ENCODE peak calls at places on chromosomes 7 and 10, in nine cellular contexts. One of them, this sample, is unnamed.
A peak's percentile ranks its signal among the peaks of the same experiment; 100 is the strongest.

GRCh38 chr10:71697938-71698709 is 21.5 kb downstream of the C10orf105 start:
- DNase-seq in sigmoid colon: no peak
- DNase-seq in K562: no peak
- DNase-seq in Panc1: no peak
- DNase-seq in breast epithelium: no peak
- DNase-seq in upper lobe of left lung: no peak
- DNase-seq in GM23338: no peak
- DNase-seq in HCT116: no peak
- DNase-seq in spleen: no peak
- DNase-seq in this sample: no peak

GRCh38 chr10:129717816-129718547 is 246.1 kb downstream of the EBF3 start:
- DNase-seq in GM23338: no peak
- DNase-seq in HCT116: no peak
- DNase-seq in K562: no peak
- DNase-seq in spleen: peak; percentile 56
- DNase-seq in Panc1: no peak
- DNase-seq in breast epithelium: no peak
- DNase-seq in sigmoid colon: peak; percentile 46
- DNase-seq in upper lobe of left lung: no peak
- DNase-seq in this sample: no peak

GRCh38 chr10:101124933-101125332 is 6.2 kb upstream of the TLX1 start:
- DNase-seq in upper lobe of left lung: no peak
- DNase-seq in breast epithelium: no peak
- DNase-seq in GM23338: no peak
- DNase-seq in Panc1: no peak
- DNase-seq in K562: no peak
- DNase-seq in spleen: no peak
- DNase-seq in sigmoid colon: no peak
- DNase-seq in HCT116: no peak
- DNase-seq in this sample: no peak

GRCh38 chr10:53957401-53957800 is 843.6 kb downstream of the PCDH15 start:
- DNase-seq in GM23338: no peak
- DNase-seq in Panc1: no peak
- DNase-seq in K562: no peak
- DNase-seq in breast epithelium: no peak
- DNase-seq in sigmoid colon: no peak
- DNase-seq in HCT116: no peak
- DNase-seq in upper lobe of left lung: no peak
- DNase-seq in spleen: no peak
- DNase-seq in this sample: no peak

GRCh38 chr7:20217193-20217948 is at the start of gene MACC1:
- DNase-seq in K562: peak; percentile 91
- DNase-seq in upper lobe of left lung: no peak
- DNase-seq in breast epithelium: peak; percentile 82
- DNase-seq in HCT116: peak; percentile 93
- DNase-seq in sigmoid colon: no peak
- DNase-seq in spleen: peak; percentile 89
- DNase-seq in Panc1: no peak
- DNase-seq in GM23338: peak; percentile 97
- DNase-seq in this sample: peak; percentile 90

GRCh38 chr7:120550494-120551048 is 277.6 kb downstream of the KCND2 start:
- DNase-seq in upper lobe of left lung: no peak
- DNase-seq in GM23338: peak; percentile 33
- DNase-seq in sigmoid colon: no peak
- DNase-seq in Panc1: no peak
- DNase-seq in K562: no peak
- DNase-seq in spleen: no peak
- DNase-seq in HCT116: no peak
- DNase-seq in breast epithelium: no peak
- DNase-seq in this sample: no peak

GRCh38 chr10:113056468-113057021 is 106.5 kb downstream of the TCF7L2 start:
- DNase-seq in spleen: no peak
- DNase-seq in HCT116: no peak
- DNase-seq in Panc1: no peak
- DNase-seq in upper lobe of left lung: no peak
- DNase-seq in breast epithelium: no peak
- DNase-seq in GM23338: no peak
- DNase-seq in sigmoid colon: no peak
- DNase-seq in K562: no peak
- DNase-seq in this sample: no peak

GRCh38 chr10:29895436-29895835 is 163.9 kb downstream of the JCAD start:
- DNase-seq in spleen: no peak
- DNase-seq in GM23338: peak; percentile 37
- DNase-seq in breast epithelium: peak; percentile 46
- DNase-seq in HCT116: no peak
- DNase-seq in sigmoid colon: peak; percentile 79
- DNase-seq in Panc1: no peak
- DNase-seq in upper lobe of left lung: no peak
- DNase-seq in K562: no peak
- DNase-seq in this sample: no peak

GRCh38 chr10:121611431-121612159 is 13.4 kb upstream of the FGFR2 start:
- DNase-seq in Panc1: no peak
- DNase-seq in K562: no peak
- DNase-seq in HCT116: no peak
- DNase-seq in spleen: peak; percentile 39
- DNase-seq in breast epithelium: no peak
- DNase-seq in GM23338: no peak
- DNase-seq in upper lobe of left lung: no peak
- DNase-seq in sigmoid colon: peak; percentile 54
- DNase-seq in this sample: no peak

GRCh38 chr10:121609426-121610380 is 11.5 kb upstream of the FGFR2 start:
- DNase-seq in K562: no peak
- DNase-seq in sigmoid colon: peak; percentile 52
- DNase-seq in GM23338: no peak
- DNase-seq in upper lobe of left lung: no peak
- DNase-seq in HCT116: no peak
- DNase-seq in breast epithelium: no peak
- DNase-seq in spleen: peak; percentile 42
- DNase-seq in Panc1: no peak
- DNase-seq in this sample: no peak

GRCh38 chr10:121607310-121608055 is 9.2 kb upstream of the FGFR2 start:
- DNase-seq in Panc1: no peak
- DNase-seq in spleen: no peak
- DNase-seq in K562: no peak
- DNase-seq in breast epithelium: no peak
- DNase-seq in sigmoid colon: no peak
- DNase-seq in GM23338: no peak
- DNase-seq in upper lobe of left lung: no peak
- DNase-seq in HCT116: no peak
- DNase-seq in this sample: no peak

GRCh38 chr10:121610798-121611325 is 12.6 kb upstream of the FGFR2 start:
- DNase-seq in HCT116: no peak
- DNase-seq in GM23338: no peak
- DNase-seq in Panc1: no peak
- DNase-seq in sigmoid colon: peak; percentile 10
- DNase-seq in spleen: peak; percentile 11
- DNase-seq in breast epithelium: peak; percentile 47
- DNase-seq in upper lobe of left lung: no peak
- DNase-seq in K562: no peak
- DNase-seq in this sample: no peak

DNA sequence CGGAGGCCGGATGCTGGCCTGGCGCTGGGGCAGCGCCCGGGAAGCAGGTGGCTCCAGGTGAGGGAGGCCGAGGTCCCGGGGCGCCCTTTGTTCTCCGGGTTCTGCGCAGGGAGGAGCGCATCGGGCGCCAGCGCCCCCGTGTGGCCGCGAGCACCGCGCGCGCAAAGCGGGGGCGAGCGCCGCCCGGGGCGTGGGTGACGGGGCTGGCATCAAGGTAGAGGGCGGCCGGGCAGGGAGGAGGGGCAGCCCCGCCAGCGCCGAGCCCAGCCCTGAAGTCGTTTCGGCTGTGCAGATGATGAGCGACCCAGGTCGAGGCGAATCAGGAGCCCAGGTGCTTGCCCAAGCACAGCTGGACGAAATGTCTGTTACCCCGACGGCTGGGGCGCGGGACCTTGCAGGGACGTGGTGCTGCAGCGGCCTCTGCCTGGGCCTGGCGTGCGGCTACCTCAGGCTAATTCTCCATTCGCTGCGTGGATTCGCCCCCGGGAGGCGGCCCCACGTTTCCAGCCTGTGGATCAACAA is 10.5 kb upstream of the FGFR2 start:
- DNase-seq in sigmoid colon: peak; percentile 71
- DNase-seq in HCT116: peak; percentile 43
- DNase-seq in K562: peak; percentile 26
- DNase-seq in Panc1: no peak
- DNase-seq in spleen: peak; percentile 68
- DNase-seq in breast epithelium: no peak
- DNase-seq in upper lobe of left lung: peak; percentile 93
- DNase-seq in GM23338: peak; percentile 84
- DNase-seq in this sample: no peak
- H3K4me3 ChIP-seq in sigmoid colon: peak overlapping the region; percentile 46
- H3K4me3 ChIP-seq in HCT116: peak overlapping the region; percentile 18
- H3K4me3 ChIP-seq in K562: no peak overlapping the region
- H3K4me3 ChIP-seq in Panc1: peak overlapping the region; percentile 55
- H3K4me3 ChIP-seq in spleen: no peak overlapping the region
- H3K4me3 ChIP-seq in breast epithelium: peak overlapping the region; percentile 24
- H3K4me3 ChIP-seq in upper lobe of left lung: peak overlapping the region; percentile 45
- H3K4me3 ChIP-seq in GM23338: peak overlapping the region; percentile 44
- H3K4me3 ChIP-seq in this sample: no peak overlapping the region

GRCh38 chr7:22255342-22255741 is 101.6 kb downstream of the RAPGEF5 start:
- DNase-seq in upper lobe of left lung: no peak
- DNase-seq in Panc1: no peak
- DNase-seq in K562: no peak
- DNase-seq in spleen: no peak
- DNase-seq in HCT116: no peak
- DNase-seq in sigmoid colon: no peak
- DNase-seq in GM23338: no peak
- DNase-seq in breast epithelium: no peak
- DNase-seq in this sample: no peak

GRCh38 chr7:22251906-22252495 is 105.0 kb downstream of the RAPGEF5 start:
- DNase-seq in upper lobe of left lung: no peak
- DNase-seq in sigmoid colon: no peak
- DNase-seq in spleen: no peak
- DNase-seq in breast epithelium: no peak
- DNase-seq in Panc1: no peak
- DNase-seq in HCT116: no peak
- DNase-seq in K562: no peak
- DNase-seq in GM23338: no peak
- DNase-seq in this sample: no peak

GRCh38 chr7:22252886-22253536 is 103.9 kb downstream of the RAPGEF5 start:
- DNase-seq in HCT116: no peak
- DNase-seq in Panc1: no peak
- DNase-seq in breast epithelium: no peak
- DNase-seq in upper lobe of left lung: no peak
- DNase-seq in sigmoid colon: no peak
- DNase-seq in K562: no peak
- DNase-seq in GM23338: no peak
- DNase-seq in spleen: no peak
- DNase-seq in this sample: no peak

GRCh38 chr7:22256702-22257101 is 100.3 kb downstream of the RAPGEF5 start:
- DNase-seq in K562: no peak
- DNase-seq in Panc1: no peak
- DNase-seq in spleen: no peak
- DNase-seq in HCT116: no peak
- DNase-seq in sigmoid colon: no peak
- DNase-seq in upper lobe of left lung: no peak
- DNase-seq in breast epithelium: no peak
- DNase-seq in GM23338: no peak
- DNase-seq in this sample: no peak

GRCh38 chr7:22255834-22256233 is 101.1 kb downstream of the RAPGEF5 start:
- DNase-seq in sigmoid colon: no peak
- DNase-seq in HCT116: no peak
- DNase-seq in spleen: no peak
- DNase-seq in breast epithelium: no peak
- DNase-seq in K562: no peak
- DNase-seq in upper lobe of left lung: no peak
- DNase-seq in Panc1: no peak
- DNase-seq in GM23338: peak; percentile 21
- DNase-seq in this sample: no peak
- TF ChIP-seq POLR2AphosphoS5 in sigmoid colon: no peak
- TF ChIP-seq POLR2AphosphoS5 in HCT116: no peak
- TF ChIP-seq POLR2AphosphoS5 in spleen: no peak
- TF ChIP-seq POLR2AphosphoS5 in breast epithelium: no peak
- TF ChIP-seq POLR2AphosphoS5 in K562: no peak
- TF ChIP-seq POLR2AphosphoS5 in upper lobe of left lung: no peak
- TF ChIP-seq POLR2AphosphoS5 in Panc1: no peak
- TF ChIP-seq POLR2AphosphoS5 in GM23338: no peak
- TF ChIP-seq POLR2AphosphoS5 in this sample: no peak

GRCh38 chr7:152152267-152152666 is 126.8 kb downstream of the GALNT11 start:
- DNase-seq in breast epithelium: no peak
- DNase-seq in sigmoid colon: no peak
- DNase-seq in upper lobe of left lung: no peak
- DNase-seq in spleen: no peak
- DNase-seq in HCT116: no peak
- DNase-seq in K562: no peak
- DNase-seq in Panc1: no peak
- DNase-seq in GM23338: no peak
- DNase-seq in this sample: no peak

GRCh38 chr7:152145853-152146466 is 120.5 kb downstream of the GALNT11 start:
- DNase-seq in sigmoid colon: no peak
- DNase-seq in Panc1: peak; percentile 18
- DNase-seq in GM23338: peak; percentile 66
- DNase-seq in breast epithelium: no peak
- DNase-seq in spleen: no peak
- DNase-seq in HCT116: peak; percentile 22
- DNase-seq in K562: peak; percentile 44
- DNase-seq in upper lobe of left lung: no peak
- DNase-seq in this sample: no peak

GRCh38 chr7:152148706-152149105 is 123.2 kb downstream of the GALNT11 start:
- DNase-seq in K562: no peak
- DNase-seq in spleen: no peak
- DNase-seq in breast epithelium: no peak
- DNase-seq in upper lobe of left lung: no peak
- DNase-seq in sigmoid colon: no peak
- DNase-seq in HCT116: no peak
- DNase-seq in GM23338: no peak
- DNase-seq in Panc1: no peak
- DNase-seq in this sample: no peak

GRCh38 chr7:152144557-152145245 is 119.2 kb downstream of the GALNT11 start:
- DNase-seq in K562: no peak
- DNase-seq in spleen: no peak
- DNase-seq in upper lobe of left lung: no peak
- DNase-seq in breast epithelium: no peak
- DNase-seq in sigmoid colon: no peak
- DNase-seq in Panc1: no peak
- DNase-seq in GM23338: no peak
- DNase-seq in HCT116: no peak
- DNase-seq in this sample: no peak

DNA sequence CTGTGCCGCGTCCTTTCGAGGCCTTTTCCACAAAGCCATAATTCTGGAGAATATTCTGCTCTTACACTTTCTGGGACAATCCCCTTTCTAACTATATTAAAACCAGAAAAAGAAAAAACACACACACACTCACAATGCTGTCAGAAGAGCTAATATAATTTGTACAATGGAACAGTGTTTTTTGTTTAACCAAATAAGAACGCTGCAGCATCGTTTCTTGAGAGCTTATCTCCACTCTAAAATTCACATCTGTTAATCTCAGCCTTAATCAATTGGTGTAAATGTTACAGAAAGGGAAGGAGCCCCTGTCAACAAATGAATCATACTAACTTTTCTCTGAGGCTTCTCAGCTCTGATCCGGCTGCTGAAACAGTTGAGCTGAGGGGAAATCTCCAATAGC is 123.9 kb downstream of the GALNT11 start:
- DNase-seq in spleen: no peak
- DNase-seq in K562: no peak
- DNase-seq in sigmoid colon: no peak
- DNase-seq in HCT116: no peak
- DNase-seq in breast epithelium: no peak
- DNase-seq in upper lobe of left lung: no peak
- DNase-seq in Panc1: no peak
- DNase-seq in GM23338: no peak
- DNase-seq in this sample: no peak
- H3K4me3 ChIP-seq in spleen: no peak overlapping the region
- H3K4me3 ChIP-seq in K562: no peak overlapping the region
- H3K4me3 ChIP-seq in sigmoid colon: no peak overlapping the region
- H3K4me3 ChIP-seq in HCT116: no peak overlapping the region
- H3K4me3 ChIP-seq in breast epithelium: no peak overlapping the region
- H3K4me3 ChIP-seq in upper lobe of left lung: no peak overlapping the region
- H3K4me3 ChIP-seq in Panc1: no peak overlapping the region
- H3K4me3 ChIP-seq in GM23338: no peak overlapping the region
- H3K4me3 ChIP-seq in this sample: no peak overlapping the region

GRCh38 chr7:149713731-149714068 is 59.7 kb downstream of the ZNF467 start:
- DNase-seq in spleen: peak; percentile 89
- DNase-seq in K562: no peak
- DNase-seq in breast epithelium: no peak
- DNase-seq in HCT116: no peak
- DNase-seq in sigmoid colon: no peak
- DNase-seq in GM23338: peak; percentile 39
- DNase-seq in upper lobe of left lung: peak; percentile 84
- DNase-seq in Panc1: no peak
- DNase-seq in this sample: no peak

GRCh38 chr7:149713061-149713730 is 60.2 kb downstream of the ZNF467 start:
- DNase-seq in breast epithelium: no peak
- DNase-seq in Panc1: no peak
- DNase-seq in upper lobe of left lung: no peak
- DNase-seq in sigmoid colon: peak; percentile 68
- DNase-seq in spleen: peak; percentile 81
- DNase-seq in GM23338: no peak
- DNase-seq in K562: no peak
- DNase-seq in HCT116: no peak
- DNase-seq in this sample: no peak

GRCh38 chr7:149715476-149715875 is 57.9 kb downstream of the ZNF467 start:
- DNase-seq in K562: no peak
- DNase-seq in breast epithelium: no peak
- DNase-seq in Panc1: no peak
- DNase-seq in sigmoid colon: peak; percentile 65
- DNase-seq in HCT116: no peak
- DNase-seq in spleen: peak; percentile 80
- DNase-seq in GM23338: no peak
- DNase-seq in upper lobe of left lung: no peak
- DNase-seq in this sample: no peak

GRCh38 chr7:149714910-149715471 is 58.4 kb downstream of the ZNF467 start:
- DNase-seq in upper lobe of left lung: no peak
- DNase-seq in K562: no peak
- DNase-seq in spleen: peak; percentile 93
- DNase-seq in HCT116: no peak
- DNase-seq in GM23338: no peak
- DNase-seq in breast epithelium: no peak
- DNase-seq in Panc1: no peak
- DNase-seq in sigmoid colon: peak; percentile 74
- DNase-seq in this sample: no peak

DNA sequence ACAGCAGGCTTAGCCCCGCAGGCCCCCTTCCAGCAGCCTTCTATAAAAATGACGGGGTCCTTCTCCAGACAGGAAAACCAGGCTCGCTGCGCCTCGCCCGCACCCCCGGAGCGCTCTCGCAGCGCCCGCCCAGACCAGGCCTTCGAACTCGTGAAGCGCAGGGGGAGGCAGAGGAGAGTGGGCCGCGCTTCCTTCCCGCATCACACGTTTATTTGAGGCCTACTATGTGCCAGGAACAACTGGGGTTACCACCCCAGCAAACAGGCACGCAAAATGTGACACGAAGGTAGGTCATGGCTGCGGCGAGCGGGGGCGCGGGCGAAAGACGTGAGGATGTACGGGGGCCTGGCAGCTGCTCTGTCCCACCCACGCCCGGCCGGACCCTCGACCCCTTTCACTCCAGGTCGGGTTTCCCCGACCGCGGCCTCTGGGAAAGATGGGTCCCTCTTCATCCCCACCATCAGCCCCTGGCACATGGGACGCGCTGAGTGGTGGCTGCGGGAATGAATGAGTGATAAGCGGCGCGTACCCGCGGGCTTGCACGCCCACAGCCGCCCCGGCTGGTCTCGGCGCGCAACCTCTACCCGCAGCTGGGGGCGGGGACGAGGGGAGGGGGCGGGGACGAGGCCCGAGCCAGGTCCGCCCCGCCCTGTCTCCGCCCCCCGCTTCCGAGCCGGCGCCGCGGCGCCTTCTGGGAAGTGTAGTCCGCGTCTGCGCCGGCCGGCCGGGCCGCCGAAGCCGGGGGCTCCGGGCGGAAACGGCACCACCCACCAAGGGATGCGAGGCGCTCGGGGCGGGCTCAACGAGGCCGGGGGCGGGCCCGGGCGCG is 59.1 kb downstream of the ZNF467 start:
- DNase-seq in breast epithelium: peak; percentile 77
- DNase-seq in upper lobe of left lung: peak; percentile 99
- DNase-seq in GM23338: peak; percentile 95
- DNase-seq in sigmoid colon: peak; percentile 94
- DNase-seq in spleen: peak; percentile 98
- DNase-seq in K562: peak; percentile 98
- DNase-seq in HCT116: no peak
- DNase-seq in Panc1: no peak
- DNase-seq in this sample: peak; percentile 78
- TF ChIP-seq POLR2AphosphoS5 in breast epithelium: no peak
- TF ChIP-seq POLR2AphosphoS5 in upper lobe of left lung: no peak
- TF ChIP-seq POLR2AphosphoS5 in GM23338: peak; percentile 63
- TF ChIP-seq POLR2AphosphoS5 in sigmoid colon: peak; percentile 28
- TF ChIP-seq POLR2AphosphoS5 in spleen: no peak
- TF ChIP-seq POLR2AphosphoS5 in K562: no peak
- TF ChIP-seq POLR2AphosphoS5 in HCT116: no peak
- TF ChIP-seq POLR2AphosphoS5 in Panc1: peak; percentile 47
- TF ChIP-seq POLR2AphosphoS5 in this sample: no peak

This sample was measured in HL-60.